ENCODE peak calls at places on chromosomes 12 and 14, in nine cellular contexts. R, V, F, B, U, P, X, E and W are unnamed samples.

GRCh38 chr14:31205681-31206535 is 1.7 kb downstream of the HECTD1 start:
- DNase-seq in R (no peak), V (no peak), F (peak), B (no peak), U (no peak), P (peak), X (peak), E (peak), W (peak)

GRCh38 chr14:91867316-91867988 is at the start of gene TC2N:
- DNase-seq in R (no peak), V (no peak), F (no peak), B (no peak), U (no peak), P (no peak), X (no peak), E (no peak), W (no peak)

GRCh38 chr14:77804592-77804991 is 4.7 kb downstream of the ADCK1 start:
- DNase-seq in R (peak), V (no peak), F (no peak), B (no peak), U (no peak), P (no peak), X (no peak), E (peak), W (peak)

GRCh38 chr12:6430124-6430989 is 14.4 kb upstream of the CD27 start:
- DNase-seq in R (no peak), V (peak), F (peak), B (peak), U (peak), P (peak), X (peak), E (peak), W (no peak)

GRCh38 chr12:120457133-120457532 is 10.9 kb downstream of the GATC start:
- DNase-seq in R (peak), V (no peak), F (no peak), B (no peak), U (no peak), P (no peak), X (no peak), E (peak), W (no peak)

GRCh38 chr12:9975614-9976013 is 4.4 kb downstream of the CLEC12A start:
- DNase-seq in R (no peak), V (no peak), F (no peak), B (no peak), U (no peak), P (no peak), X (no peak), E (no peak), W (no peak)

GRCh38 chr14:102215071-102215470 is 75.4 kb downstream of the WDR20 start:
- DNase-seq in R (no peak), V (no peak), F (peak), B (no peak), U (no peak), P (peak), X (peak), E (peak), W (no peak)

GRCh38 chr12:47882796-47883546 is 21.8 kb downstream of the VDR start:
- DNase-seq in R (no peak), V (no peak), F (no peak), B (no peak), U (peak), P (no peak), X (no peak), E (no peak), W (peak)

GRCh38 chr14:55125403-55125802 is 3.6 kb upstream of the LGALS3 start:
- DNase-seq in R (no peak), V (no peak), F (no peak), B (no peak), U (peak), P (no peak), X (no peak), E (no peak), W (no peak)

GRCh38 chr12:54306925-54307731 is 6.3 kb upstream of the NFE2 start:
- DNase-seq in R (peak), V (no peak), F (no peak), B (no peak), U (peak), P (peak), X (peak), E (peak), W (no peak)

DNA sequence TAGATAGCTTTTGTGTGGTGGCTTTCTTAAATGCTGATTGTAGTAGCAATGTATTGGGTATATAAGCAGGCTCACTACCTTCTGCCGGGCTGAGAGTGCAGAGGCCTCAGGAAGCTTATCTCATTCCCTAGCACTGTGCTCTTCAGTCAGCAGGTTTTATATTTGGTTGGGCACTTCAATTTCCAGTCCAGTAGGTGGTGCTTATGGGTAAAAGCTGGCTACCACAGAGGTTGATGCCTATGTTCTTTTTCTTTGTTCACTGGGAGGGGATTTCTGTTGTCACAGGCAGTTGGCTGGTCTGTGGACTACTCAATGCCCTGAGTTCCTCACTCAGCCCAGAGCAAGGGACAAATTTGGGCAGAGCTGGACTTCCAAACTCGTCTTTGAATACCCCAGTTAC is 43.0 kb upstream of the GLIPR1 start:
- DNase-seq in R (no peak), V (no peak), F (no peak), B (no peak), U (no peak), P (no peak), X (peak), E (peak), W (no peak)
- TF ChIP-seq CTCF in R (no peak), V (no peak), F (peak), B (no peak), U (no peak), P (peak), X (peak), E (peak), W (no peak)

GRCh38 chr12:105764216-105764835 is 374.4 kb downstream of the NUAK1 start:
- DNase-seq in R (no peak), V (no peak), F (no peak), B (no peak), U (no peak), P (peak), X (peak), E (no peak), W (no peak)

GRCh38 chr12:105754313-105754712 is 384.4 kb downstream of the NUAK1 start:
- DNase-seq in R (no peak), V (no peak), F (no peak), B (no peak), U (no peak), P (no peak), X (no peak), E (no peak), W (no peak)

GRCh38 chr12:105761075-105761474 is 377.7 kb downstream of the NUAK1 start:
- DNase-seq in R (no peak), V (no peak), F (no peak), B (no peak), U (no peak), P (no peak), X (no peak), E (peak), W (no peak)

GRCh38 chr12:105759172-105759571 is 379.6 kb downstream of the NUAK1 start:
- DNase-seq in R (no peak), V (no peak), F (no peak), B (no peak), U (no peak), P (no peak), X (no peak), E (no peak), W (no peak)
- TF ChIP-seq CTCF in R (no peak), V (no peak), F (no peak), B (no peak), U (no peak), P (no peak), X (no peak), E (peak), W (no peak)

GRCh38 chr12:127170271-127171180 is 1096.4 kb upstream of the TMEM132C start:
- DNase-seq in R (no peak), V (peak), F (peak), B (no peak), U (no peak), P (no peak), X (peak), E (no peak), W (no peak)
- TF ChIP-seq CTCF in R (no peak), V (no peak), F (no peak), B (no peak), U (no peak), P (no peak), X (no peak), E (no peak), W (no peak)

GRCh38 chr14:72565200-72565599 is 328.7 kb downstream of the DPF3 start:
- DNase-seq in R (no peak), V (no peak), F (no peak), B (no peak), U (no peak), P (no peak), X (no peak), E (no peak), W (no peak)

GRCh38 chr14:72565917-72566316 is 328.0 kb downstream of the DPF3 start:
- DNase-seq in R (no peak), V (no peak), F (no peak), B (no peak), U (no peak), P (no peak), X (no peak), E (no peak), W (no peak)

GRCh38 chr14:72563676-72564075 is 330.2 kb downstream of the DPF3 start:
- DNase-seq in R (no peak), V (no peak), F (no peak), B (no peak), U (no peak), P (no peak), X (no peak), E (no peak), W (no peak)

GRCh38 chr14:72567226-72567625 is 326.7 kb downstream of the DPF3 start:
- DNase-seq in R (no peak), V (no peak), F (no peak), B (no peak), U (no peak), P (no peak), X (no peak), E (no peak), W (no peak)

DNA sequence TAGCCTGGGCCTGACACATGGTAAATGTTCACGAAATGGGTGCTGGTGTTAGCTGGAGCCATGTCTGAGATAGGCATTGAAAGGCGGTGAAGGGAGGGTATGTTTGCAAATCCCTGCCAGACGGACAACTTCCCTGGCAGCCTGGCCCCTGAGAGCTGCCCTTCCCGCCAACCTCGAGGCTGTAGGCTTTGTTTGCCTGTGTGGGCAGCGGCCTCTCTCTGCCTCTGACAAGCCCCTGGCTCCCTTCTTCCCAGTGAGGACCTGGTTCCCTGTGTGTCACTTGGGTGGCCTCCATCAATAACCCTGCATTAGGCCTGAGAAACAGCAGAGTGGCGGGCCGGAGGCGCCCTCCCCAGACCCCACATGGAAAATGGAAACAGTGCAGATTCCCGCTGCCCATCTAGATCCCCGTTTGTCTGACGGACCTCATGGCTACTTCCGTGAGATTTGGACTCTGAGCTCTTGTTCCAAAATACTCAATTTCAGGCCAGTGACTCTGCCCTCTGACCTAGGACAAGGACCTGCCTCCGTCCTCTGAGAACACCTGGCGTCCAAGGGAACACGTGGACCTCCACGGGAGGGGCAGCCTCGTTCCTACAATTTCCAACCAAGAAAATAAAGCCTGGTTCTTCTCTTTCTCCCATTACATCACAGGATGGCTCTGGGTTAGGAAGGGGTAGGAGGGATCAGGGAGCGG is 325.5 kb downstream of the DPF3 start:
- DNase-seq in R (no peak), V (no peak), F (no peak), B (no peak), U (no peak), P (no peak), X (no peak), E (no peak), W (no peak)
- TF ChIP-seq CTCF in R (no peak), V (no peak), F (no peak), B (no peak), U (no peak), P (no peak), X (no peak), E (no peak), W (no peak)

GRCh38 chr12:55743131-55743921 is 404 bp downstream of the GDF11 start:
- DNase-seq in R (peak), V (no peak), F (peak), B (no peak), U (peak), P (no peak), X (peak), E (peak), W (peak)
- TF ChIP-seq CTCF in R (no peak), V (no peak), F (no peak), B (peak), U (no peak), P (peak), X (peak), E (peak), W (no peak)

GRCh38 chr14:96225745-96226151 is 21.1 kb downstream of the BDKRB2 start:
- DNase-seq in R (peak), V (no peak), F (no peak), B (no peak), U (no peak), P (peak), X (peak), E (no peak), W (no peak)
- TF ChIP-seq CTCF in R (no peak), V (no peak), F (peak), B (no peak), U (no peak), P (peak), X (peak), E (no peak), W (no peak)

GRCh38 chr12:24728366-24728765 is 220.5 kb downstream of the BCAT1 start:
- DNase-seq in R (no peak), V (no peak), F (peak), B (peak), U (no peak), P (peak), X (peak), E (peak), W (peak)
- TF ChIP-seq CTCF in R (peak), V (no peak), F (peak), B (peak), U (peak), P (peak), X (peak), E (peak), W (no peak)

DNA sequence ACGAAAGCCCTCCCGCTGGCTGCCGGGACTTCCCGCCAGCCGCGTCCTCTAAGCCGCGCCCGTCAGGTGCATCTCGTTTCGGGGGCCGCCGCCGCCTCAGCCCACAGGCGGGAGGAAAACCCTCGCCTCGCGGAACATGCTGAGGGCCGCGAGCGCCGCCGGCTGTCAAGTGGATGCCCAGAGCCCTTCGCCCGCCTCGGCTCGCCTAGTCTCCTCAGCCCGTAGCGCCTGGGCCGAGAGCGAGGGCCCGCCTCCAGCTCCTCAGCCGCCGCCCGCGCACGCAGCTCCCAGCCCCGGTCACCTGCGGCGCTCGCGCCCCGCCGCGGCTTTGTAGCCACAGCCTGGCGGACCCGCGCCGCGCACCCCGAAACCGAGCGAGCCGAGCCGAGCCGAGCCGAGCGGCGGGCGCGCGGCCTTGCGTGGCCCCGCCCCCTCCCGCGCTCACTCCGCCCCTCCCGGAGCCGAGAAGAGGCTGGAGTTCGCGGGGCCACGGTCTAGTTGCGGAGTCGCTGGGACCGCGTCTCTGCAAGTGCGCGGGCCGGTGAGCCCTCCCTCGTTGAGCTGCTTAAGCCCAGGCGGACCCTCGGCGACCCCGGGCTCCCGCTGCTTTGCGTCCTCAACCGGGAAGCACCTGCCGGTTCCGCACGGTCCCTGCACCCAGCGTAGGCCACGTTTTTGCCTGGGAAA is at the start of gene EML5:
- DNase-seq in R (peak), V (peak), F (peak), B (no peak), U (peak), P (peak), X (peak), E (peak), W (peak)
- TF ChIP-seq CTCF in R (no peak), V (no peak), F (peak), B (peak), U (peak), P (peak), X (peak), E (peak), W (no peak)